ENCODE peak calls at places on chromosomes 16 and 17, in seven cellular contexts. O is activated CD8-positive, alpha-beta memory T cell treated with anti-CD3 and anti-CD28 coated beads for 48 hours; X is fibroblast of the conjunctiva; I is CD4-positive, CD25-positive, alpha-beta regulatory T cell; L is activated T-cell treated with anti-CD3 and anti-CD28 coated beads for 1 hour; Y is suprapubic skin; G is lower leg skin. E is an unnamed sample.

GRCh38 chr17:44122825-44123355 is 551 bp downstream of the HDAC5 start:
- DNase-seq in X (no peak), I (no peak), G (no peak), O (no peak), Y (no peak), L (peak), E (no peak)

GRCh38 chr16:48053346-48053745 is 102.4 kb downstream of the ABCC12 start:
- DNase-seq in G (no peak), Y (no peak), O (no peak), X (no peak), L (no peak), I (no peak), E (no peak)

GRCh38 chr16:54438469-54438868 is 151.9 kb upstream of the IRX3 start:
- DNase-seq in O (no peak), G (no peak), I (no peak), Y (no peak), L (no peak), X (no peak), E (no peak)

GRCh38 chr17:63442549-63443035 is 3.5 kb downstream of the CYB561 start:
- DNase-seq in Y (no peak), I (no peak), X (no peak), O (no peak), G (no peak), L (no peak), E (no peak)

GRCh38 chr16:1745181-1745899 is 26.0 kb downstream of the NME3 start:
- DNase-seq in O (no peak), X (peak), G (no peak), L (no peak), I (no peak), Y (no peak), E (no peak)

GRCh38 chr16:1424028-1424427 is 3.5 kb upstream of the UQCC4 start:
- DNase-seq in G (no peak), L (no peak), I (no peak), Y (no peak), O (no peak), X (no peak), E (no peak)

GRCh38 chr16:57623251-57624043 is 5.0 kb upstream of the ADGRG1 start:
- DNase-seq in G (peak), L (no peak), I (no peak), Y (no peak), O (no peak), X (no peak), E (no peak)

GRCh38 chr16:55136356-55136755 is 187.6 kb upstream of the IRX6 start:
- DNase-seq in I (no peak), O (no peak), G (no peak), L (no peak), X (no peak), Y (no peak), E (no peak)

GRCh38 chr17:2706911-2707510 is 4.6 kb downstream of the CLUH start:
- DNase-seq in L (no peak), G (no peak), X (no peak), O (no peak), Y (no peak), I (no peak), E (no peak)

GRCh38 chr17:76414334-76415295 is 30.2 kb downstream of the SPHK1 start:
- DNase-seq in L (no peak), Y (no peak), O (no peak), X (peak), G (no peak), I (no peak), E (no peak)

GRCh38 chr17:348692-349425 is 3.7 kb downstream of the RPH3AL start:
- DNase-seq in L (no peak), G (peak), X (no peak), O (no peak), Y (no peak), I (no peak), E (no peak)